ENCODE peak calls at places on chromosomes 11 and 22, in four cellular contexts. E is coronary artery, C is sigmoid colon, Q is HCT116. S is an unnamed sample.

GRCh38 chr22:36253523-36254490 is 874 bp downstream of the APOL1 start:
- DNase-seq in E (no peak), C (peak), Q (no peak), S (no peak)

GRCh38 chr11:110337570-110338193 is 41.3 kb upstream of the RDX start:
- DNase-seq in E (no peak), C (no peak), Q (peak), S (peak)

GRCh38 chr11:12693075-12693473 is 18.9 kb downstream of the TEAD1 start:
- DNase-seq in E (no peak), C (no peak), Q (no peak), S (peak)

GRCh38 chr22:21587803-21588611 is 20.5 kb downstream of the UBE2L3 start:
- DNase-seq in E (no peak), C (no peak), Q (no peak), S (no peak)

GRCh38 chr11:128288368-128288767 is 299.0 kb downstream of the ETS1 start:
- DNase-seq in E (no peak), C (no peak), Q (no peak), S (no peak)

GRCh38 chr11:61756452-61757212 is 4.2 kb downstream of the MYRF start:
- DNase-seq in E (no peak), C (no peak), Q (peak), S (peak)

GRCh38 chr11:1307163-1307870 is 2.1 kb downstream of the TOLLIP start:
- DNase-seq in E (no peak), C (no peak), Q (no peak), S (no peak)

GRCh38 chr22:37525073-37525745 is 6.0 kb upstream of the CARD10 start:
- DNase-seq in E (no peak), C (no peak), Q (peak), S (peak)

GRCh38 chr11:110759972-110760381 is 47.7 kb upstream of the ARHGAP20 start:
- DNase-seq in E (no peak), C (no peak), Q (no peak), S (peak)

GRCh38 chr11:3989251-3989650 is 105.3 kb upstream of the RRM1 start:
- DNase-seq in E (no peak), C (peak), Q (no peak), S (peak)

GRCh38 chr22:30890689-30891442 is 77.7 kb downstream of the MORC2 start:
- DNase-seq in E (peak), C (peak), Q (peak), S (peak)
- TF ChIP-seq CTCF in E (peak), C (peak), Q (peak), S (peak)

GRCh38 chr11:76785513-76785912 is 2.4 kb downstream of the TSKU start:
- DNase-seq in E (no peak), C (no peak), Q (no peak), S (no peak)
- H3K4me3 ChIP-seq in E (peak), C (no peak), Q (no peak), S (peak)

GRCh38 chr11:93287434-93287833 is 43.1 kb upstream of the DEUP1 start:
- DNase-seq in E (no peak), C (no peak), Q (no peak), S (no peak)
- TF ChIP-seq CTCF in E (no peak), C (no peak), Q (no peak), S (no peak)

GRCh38 chr11:64659417-64660144 is 63.4 kb downstream of the NRXN2 start:
- DNase-seq in E (no peak), C (no peak), Q (peak), S (peak)
- H3K4me3 ChIP-seq in E (peak), C (no peak), Q (peak), S (no peak)

DNA sequence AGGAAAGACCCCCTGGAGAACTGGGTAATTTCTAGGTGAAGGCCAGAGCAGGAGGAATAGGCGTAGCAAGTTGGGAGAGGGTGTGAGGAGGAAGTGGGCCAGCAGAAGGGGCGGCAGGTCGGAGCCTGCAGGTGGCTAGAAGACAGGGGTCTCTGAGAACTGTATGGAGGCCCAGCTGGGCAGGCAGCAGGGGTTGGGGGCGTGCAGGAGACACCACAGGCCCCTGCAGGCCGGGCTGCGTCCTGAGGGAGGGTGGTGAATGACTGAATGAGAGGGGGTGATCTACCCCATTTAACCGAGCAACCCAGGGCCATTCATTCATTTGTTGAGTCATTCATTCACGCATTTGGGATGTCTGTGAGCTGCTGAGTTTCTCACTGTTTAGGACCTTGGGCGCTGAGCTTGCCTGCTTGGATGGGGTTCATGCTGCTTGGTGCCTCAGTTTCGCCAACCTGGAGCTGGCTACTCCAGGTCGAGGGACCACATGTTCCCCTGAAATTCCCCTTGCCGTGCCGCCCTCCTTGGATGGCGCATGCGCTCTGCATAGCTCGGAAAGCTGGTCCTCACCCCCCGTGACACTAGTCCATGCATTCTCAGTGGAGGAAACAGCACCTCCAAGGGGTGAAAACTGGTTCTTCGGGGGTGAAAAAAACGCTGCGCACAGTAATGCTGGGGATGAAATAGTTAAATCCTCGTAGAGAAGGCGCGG is 15.6 kb downstream of the MPPED1 start:
- DNase-seq in E (no peak), C (no peak), Q (no peak), S (no peak)
- TF ChIP-seq CTCF in E (no peak), C (no peak), Q (no peak), S (no peak)

GRCh38 chr11:6040874-6041273 is 10.3 kb upstream of the OR56A1 start:
- DNase-seq in E (no peak), C (no peak), Q (no peak), S (no peak)
- H3K4me3 ChIP-seq in E (no peak), C (no peak), Q (no peak), S (no peak)

GRCh38 chr11:66022401-66023185 is 3.7 kb downstream of the CATSPER1 start:
- DNase-seq in E (no peak), C (peak), Q (no peak), S (peak)
- TF ChIP-seq CTCF in E (peak), C (peak), Q (no peak), S (peak)